ENCODE peak calls at places on chromosome X, in six cellular contexts. I is adipocyte, X is cardiac fibroblast, Z is small intestine, B is cerebellar cortex, Q is NCI-H1092 treated with DMSO at 0.1 percent for 48 hours. O is an unnamed sample.
A peak's percentile ranks its signal among the peaks of the same experiment; 100 is the strongest.

GRCh38 chrX:11137543-11138139 is 26.5 kb downstream of the HCCS start:
- DNase-seq in I (peak; percentile 90), X (peak; percentile 67), Z (peak; percentile 27), B (peak; percentile 26), Q (no peak), O (peak; percentile 43)

GRCh38 chrX:119181491-119181890 is 53.9 kb upstream of the KIAA1210 start:
- DNase-seq in I (no peak), X (peak; percentile 23), Z (peak; percentile 1), B (no peak), Q (no peak), O (no peak)

GRCh38 chrX:75963774-75964173 is 178.7 kb upstream of the MAGEE2 start:
- DNase-seq in I (no peak), X (no peak), Z (no peak), B (no peak), Q (no peak), O (no peak)

GRCh38 chrX:21996872-21997271 is 35.3 kb upstream of the PHEX start:
- DNase-seq in I (peak; percentile 28), X (peak; percentile 86), Z (no peak), B (no peak), Q (no peak), O (peak; percentile 70)

GRCh38 chrX:115260330-115260729 is 26.4 kb upstream of the LRCH2 start:
- DNase-seq in I (peak; percentile 18), X (no peak), Z (no peak), B (no peak), Q (no peak), O (peak; percentile 49)

GRCh38 chrX:5163663-5164062 is 1065.0 kb downstream of the NLGN4X start:
- DNase-seq in I (no peak), X (no peak), Z (no peak), B (no peak), Q (no peak), O (no peak)

GRCh38 chrX:140091276-140091886 is 126.1 kb upstream of the CXorf66 start:
- DNase-seq in I (peak; percentile 0), X (no peak), Z (peak; percentile 0), B (no peak), Q (no peak), O (no peak)

GRCh38 chrX:136646602-136647239 is 1.2 kb upstream of the CD40LG start:
- DNase-seq in I (no peak), X (no peak), Z (no peak), B (no peak), Q (no peak), O (no peak)

GRCh38 chrX:48648299-48648698 is 35.3 kb upstream of the WAS start:
- DNase-seq in I (peak; percentile 51), X (peak; percentile 64), Z (peak; percentile 21), B (peak; percentile 91), Q (peak; percentile 35), O (peak; percentile 62)

GRCh38 chrX:31459361-31459760 is 387.5 kb upstream of the FTHL17 start:
- DNase-seq in I (peak; percentile 39), X (peak; percentile 52), Z (no peak), B (no peak), Q (no peak), O (no peak)

GRCh38 chrX:47751670-47752069 is 85.0 kb upstream of the ZNF81 start:
- DNase-seq in I (peak; percentile 8), X (peak; percentile 48), Z (peak; percentile 28), B (no peak), Q (no peak), O (no peak)

GRCh38 chrX:30865020-30865419 is 24.0 kb downstream of the TAB3 start:
- DNase-seq in I (no peak), X (peak; percentile 22), Z (peak; percentile 12), B (no peak), Q (no peak), O (peak; percentile 1)

GRCh38 chrX:46912098-46912672 is at the start of gene JADE3:
- DNase-seq in I (peak; percentile 86), X (peak; percentile 70), Z (peak; percentile 72), B (peak; percentile 60), Q (peak; percentile 90), O (peak; percentile 75)

GRCh38 chrX:70452143-70452733 is 7.6 kb downstream of the DLG3 start:
- DNase-seq in I (peak; percentile 72), X (peak; percentile 47), Z (peak; percentile 60), B (peak; percentile 49), Q (peak; percentile 68), O (peak; percentile 46)

GRCh38 chrX:10633722-10634121 is 13.3 kb upstream of the MID1 start:
- DNase-seq in I (peak; percentile 77), X (peak; percentile 91), Z (no peak), B (no peak), Q (no peak), O (peak; percentile 93)

GRCh38 chrX:85630901-85631300 is 251.4 kb upstream of the POF1B start:
- DNase-seq in I (no peak), X (no peak), Z (no peak), B (no peak), Q (no peak), O (no peak)

GRCh38 chrX:149610511-149610910 is 15.4 kb upstream of the HSFX2 start:
- DNase-seq in I (no peak), X (no peak), Z (no peak), B (no peak), Q (no peak), O (no peak)

GRCh38 chrX:30751497-30751896 is 98.3 kb downstream of the GK start:
- DNase-seq in I (no peak), X (no peak), Z (no peak), B (no peak), Q (no peak), O (no peak)

GRCh38 chrX:45712067-45712466 is 511.4 kb upstream of the DIPK2B start:
- DNase-seq in I (peak; percentile 64), X (peak; percentile 87), Z (no peak), B (no peak), Q (no peak), O (peak; percentile 42)

GRCh38 chrX:10971176-10971575 is 140.0 kb upstream of the HCCS start:
- DNase-seq in I (peak; percentile 68), X (no peak), Z (no peak), B (no peak), Q (no peak), O (no peak)

GRCh38 chrX:102745513-102746133 is 25.1 kb downstream of the GPRASP3 start:
- DNase-seq in I (no peak), X (no peak), Z (no peak), B (no peak), Q (no peak), O (peak; percentile 4)

GRCh38 chrX:50812995-50813842 is 775 bp downstream of the SHROOM4 start:
- DNase-seq in I (peak; percentile 64), X (peak; percentile 53), Z (peak; percentile 32), B (no peak), Q (peak; percentile 1), O (peak; percentile 67)

O was measured in mesenchymal stem cell.